ENCODE peak calls at places on chromosomes 12 and 14, in nine cellular contexts. B, R, X, F, O, T, H, A and P are unnamed samples.

GRCh38 chr14:79515158-79515557 is 696.1 kb downstream of the DIO2 start:
- DNase-seq in B (no peak), R (no peak), X (no peak), F (no peak), O (no peak), T (no peak), H (no peak), A (no peak), P (no peak)

GRCh38 chr12:64665506-64665905 is 55.2 kb downstream of the RASSF3 start:
- DNase-seq in B (no peak), R (peak; percentile 56), X (no peak), F (no peak), O (peak; percentile 80), T (no peak), H (no peak), A (no peak), P (no peak)

GRCh38 chr12:87152841-87153528 is 876.2 kb downstream of the C12orf50 start:
- DNase-seq in B (no peak), R (no peak), X (no peak), F (no peak), O (no peak), T (no peak), H (peak; percentile 23), A (no peak), P (no peak)

GRCh38 chr14:30243805-30244204 is 315.2 kb upstream of the G2E3 start:
- DNase-seq in B (no peak), R (no peak), X (no peak), F (no peak), O (no peak), T (no peak), H (no peak), A (no peak), P (no peak)

GRCh38 chr14:90115780-90116179 is 54.0 kb downstream of the KCNK13 start:
- DNase-seq in B (no peak), R (no peak), X (no peak), F (no peak), O (no peak), T (no peak), H (no peak), A (no peak), P (no peak)

GRCh38 chr14:31024577-31025334 is 693 bp upstream of the AP4S1 start:
- DNase-seq in B (no peak), R (no peak), X (no peak), F (no peak), O (peak; percentile 24), T (no peak), H (no peak), A (no peak), P (no peak)

GRCh38 chr14:23725980-23726746 is 90.0 kb downstream of the DHRS2 start:
- DNase-seq in B (no peak), R (no peak), X (no peak), F (no peak), O (no peak), T (no peak), H (no peak), A (no peak), P (no peak)

GRCh38 chr12:93243689-93244513 is 133.8 kb upstream of the NUDT4 start:
- DNase-seq in B (peak; percentile 58), R (peak; percentile 56), X (peak; percentile 76), F (peak; percentile 48), O (peak; percentile 50), T (no peak), H (no peak), A (no peak), P (no peak)

GRCh38 chr12:108959748-108960655 is 60.9 kb downstream of the SVOP start:
- DNase-seq in B (no peak), R (no peak), X (no peak), F (no peak), O (no peak), T (no peak), H (no peak), A (no peak), P (no peak)

GRCh38 chr12:67968316-67968715 is 20.9 kb upstream of the IFNG-AS1 start:
- DNase-seq in B (no peak), R (no peak), X (no peak), F (no peak), O (no peak), T (no peak), H (no peak), A (no peak), P (no peak)

GRCh38 chr12:52090291-52090690 is 10.8 kb downstream of the SMIM41 start:
- DNase-seq in B (no peak), R (no peak), X (no peak), F (no peak), O (no peak), T (no peak), H (no peak), A (no peak), P (no peak)

GRCh38 chr12:105324704-105325103 is 5.8 kb upstream of the C12orf75 start:
- DNase-seq in B (no peak), R (no peak), X (no peak), F (no peak), O (no peak), T (no peak), H (no peak), A (no peak), P (no peak)